ENCODE peak calls at places on chromosomes 3 and 15, in ten cellular contexts. S is pancreas, W is neural crest cell, X is HFF-Myc, P is upper lobe of left lung, I is dorsolateral prefrontal cortex, U is epithelial cell of esophagus, D is H9, H is foreskin keratinocyte, Z is cardiac muscle cell. R is an unnamed sample.

GRCh38 chr15:92385096-92385495 is 8.6 kb upstream of the ST8SIA2 start:
- DNase-seq in W (no peak), S (no peak), Z (no peak), X (no peak), P (no peak), U (peak; percentile 55), D (no peak), I (no peak), H (peak; percentile 81), R (no peak)

GRCh38 chr3:61936344-61936937 is 375.1 kb downstream of the PTPRG start:
- DNase-seq in U (peak; percentile 42), P (no peak), X (no peak), D (no peak), Z (peak; percentile 38), H (no peak), W (peak; percentile 13), S (no peak), I (no peak), R (no peak)

GRCh38 chr3:46897829-46898320 is 20.4 kb downstream of the PTH1R start:
- DNase-seq in S (peak; percentile 40), I (no peak), D (no peak), P (peak; percentile 44), Z (no peak), W (no peak), H (no peak), X (no peak), U (no peak), R (no peak)

GRCh38 chr3:111326144-111326995 is 215.6 kb upstream of the CD96 start:
- DNase-seq in W (no peak), P (no peak), I (no peak), S (no peak), H (no peak), Z (no peak), D (no peak), X (peak; percentile 74), U (no peak), R (peak; percentile 79)

GRCh38 chr3:158430968-158431367 is 140.0 kb upstream of the MLF1 start:
- DNase-seq in I (no peak), X (no peak), P (no peak), S (no peak), H (peak; percentile 9), Z (no peak), W (no peak), D (no peak), U (no peak), R (no peak)

GRCh38 chr3:150408232-150409124 is at the start of gene TSC22D2:
- DNase-seq in P (peak; percentile 100), W (peak; percentile 96), I (peak; percentile 94), H (peak; percentile 90), D (peak; percentile 93), S (peak; percentile 100), U (peak; percentile 94), X (peak; percentile 62), Z (peak; percentile 96), R (peak; percentile 88)

GRCh38 chr15:43232289-43232874 is 11.6 kb upstream of the EPB42 start:
- DNase-seq in Z (no peak), I (no peak), X (no peak), U (peak; percentile 41), W (no peak), H (no peak), S (no peak), P (no peak), D (no peak), R (no peak)

GRCh38 chr3:9301091-9301490 is 51.6 kb upstream of the SRGAP3 start:
- DNase-seq in D (no peak), S (no peak), W (no peak), X (no peak), Z (no peak), H (no peak), U (peak; percentile 18), I (no peak), P (no peak), R (no peak)

GRCh38 chr3:110995461-110996226 is 76.0 kb upstream of the NECTIN3 start:
- DNase-seq in X (peak; percentile 31), U (peak; percentile 79), Z (no peak), H (peak; percentile 68), S (no peak), D (no peak), I (no peak), W (no peak), P (no peak), R (peak; percentile 4)

GRCh38 chr3:32438596-32439344 is 47.1 kb downstream of the CMTM7 start:
- DNase-seq in D (no peak), W (no peak), H (no peak), Z (no peak), U (peak; percentile 34), I (no peak), P (no peak), X (no peak), S (no peak), R (no peak)

GRCh38 chr3:6204891-6205290 is 656.0 kb upstream of the GRM7 start:
- DNase-seq in X (no peak), I (no peak), Z (no peak), D (no peak), P (no peak), S (no peak), W (no peak), U (no peak), H (no peak), R (no peak)

GRCh38 chr15:23642413-23643044 is 5.1 kb downstream of the MAGEL2 start:
- DNase-seq in W (peak; percentile 63), U (peak; percentile 57), X (peak; percentile 12), D (peak; percentile 71), H (peak; percentile 10), S (peak; percentile 72), I (peak; percentile 67), Z (peak; percentile 67), P (no peak), R (no peak)

DNA sequence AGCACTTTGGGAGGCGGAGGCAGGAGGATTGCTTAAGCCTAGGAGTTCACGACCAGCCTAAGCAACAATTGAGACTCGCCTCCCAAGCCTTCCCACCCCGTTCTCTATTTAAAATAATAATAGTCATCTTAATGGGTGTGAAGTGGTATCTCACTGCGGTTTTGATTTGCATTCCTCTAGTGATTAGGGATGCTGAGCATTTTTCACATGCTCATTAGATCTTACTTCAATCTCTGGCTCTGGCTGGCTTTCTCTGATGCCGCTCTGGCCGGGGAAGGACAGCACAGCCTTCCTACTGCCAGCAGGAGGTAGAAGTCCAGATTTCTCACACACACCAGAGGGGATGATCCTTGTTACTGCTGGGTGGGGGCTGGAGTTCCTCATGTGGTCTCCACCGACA is 7.4 kb upstream of the EIF4A2 start:
- DNase-seq in I (no peak), W (no peak), U (no peak), X (no peak), D (peak; percentile 83), Z (no peak), S (no peak), P (no peak), H (no peak), R (no peak)
- TF ChIP-seq CTCF in I (no peak), W (no peak), U (no peak), X (no peak), D (peak; percentile 32), Z (peak; percentile 30), S (no peak), P (no peak), H (no peak), R (no peak)

DNA sequence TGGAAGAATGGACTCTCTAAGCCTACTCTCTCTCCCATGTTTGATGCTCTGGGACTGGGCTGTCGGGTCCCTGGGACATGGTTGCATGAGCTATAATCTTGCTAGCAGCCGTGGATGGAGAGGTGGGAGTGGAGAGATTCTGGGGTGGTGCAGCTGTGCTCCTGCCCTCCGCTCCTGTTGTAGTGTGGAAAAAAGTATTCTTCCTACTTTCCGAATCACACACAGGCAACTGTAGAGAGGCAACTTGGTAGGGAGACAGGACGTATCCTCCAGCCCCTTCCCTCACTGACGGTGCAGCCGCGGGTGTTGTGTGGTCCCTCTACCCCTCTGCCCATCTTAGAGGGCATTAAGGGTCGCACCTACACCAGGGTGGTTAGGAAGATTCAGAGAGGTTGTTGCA is 281.4 kb upstream of the TLE3 start:
- DNase-seq in U (no peak), H (no peak), P (no peak), X (no peak), D (peak; percentile 15), S (no peak), W (no peak), I (no peak), Z (no peak), R (no peak)
- TF ChIP-seq CTCF in U (no peak), H (no peak), P (no peak), X (no peak), D (no peak), S (no peak), W (no peak), I (no peak), Z (no peak), R (no peak)

GRCh38 chr3:25033407-25034029 is 394.5 kb upstream of the RARB start:
- DNase-seq in P (no peak), H (no peak), D (peak; percentile 79), I (peak; percentile 49), Z (peak; percentile 69), W (peak; percentile 26), S (no peak), U (peak; percentile 54), X (no peak), R (no peak)
- TF ChIP-seq CTCF in P (peak; percentile 29), H (peak; percentile 58), D (peak; percentile 85), I (peak; percentile 58), Z (peak; percentile 49), W (peak; percentile 71), S (peak; percentile 48), U (peak; percentile 70), X (peak; percentile 70), R (peak; percentile 51)

DNA sequence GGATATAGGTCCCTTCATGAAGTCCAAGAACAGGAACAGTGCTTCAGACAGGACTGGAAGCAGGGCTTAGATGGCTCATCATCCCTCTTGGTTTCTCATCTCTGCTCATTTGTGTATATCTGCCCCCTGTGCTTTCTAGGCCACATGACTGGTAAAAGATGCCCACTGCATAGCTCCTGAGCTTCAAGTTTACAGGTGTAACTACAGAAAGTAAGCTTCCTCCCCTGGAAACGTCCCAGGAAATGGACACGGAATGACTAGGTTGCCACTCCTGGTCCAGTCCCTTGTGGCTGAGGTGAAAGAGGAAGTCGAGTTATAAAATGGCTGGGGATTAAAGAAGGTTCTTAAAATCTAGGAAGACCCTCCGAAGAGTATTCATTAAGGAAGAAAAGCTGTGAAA is 32.5 kb downstream of the MYO5A start:
- DNase-seq in U (no peak), X (no peak), I (no peak), H (no peak), W (no peak), S (no peak), Z (no peak), P (no peak), D (no peak), R (no peak)
- TF ChIP-seq CTCF in U (no peak), X (no peak), I (no peak), H (no peak), W (no peak), S (no peak), Z (no peak), P (no peak), D (no peak), R (no peak)

DNA sequence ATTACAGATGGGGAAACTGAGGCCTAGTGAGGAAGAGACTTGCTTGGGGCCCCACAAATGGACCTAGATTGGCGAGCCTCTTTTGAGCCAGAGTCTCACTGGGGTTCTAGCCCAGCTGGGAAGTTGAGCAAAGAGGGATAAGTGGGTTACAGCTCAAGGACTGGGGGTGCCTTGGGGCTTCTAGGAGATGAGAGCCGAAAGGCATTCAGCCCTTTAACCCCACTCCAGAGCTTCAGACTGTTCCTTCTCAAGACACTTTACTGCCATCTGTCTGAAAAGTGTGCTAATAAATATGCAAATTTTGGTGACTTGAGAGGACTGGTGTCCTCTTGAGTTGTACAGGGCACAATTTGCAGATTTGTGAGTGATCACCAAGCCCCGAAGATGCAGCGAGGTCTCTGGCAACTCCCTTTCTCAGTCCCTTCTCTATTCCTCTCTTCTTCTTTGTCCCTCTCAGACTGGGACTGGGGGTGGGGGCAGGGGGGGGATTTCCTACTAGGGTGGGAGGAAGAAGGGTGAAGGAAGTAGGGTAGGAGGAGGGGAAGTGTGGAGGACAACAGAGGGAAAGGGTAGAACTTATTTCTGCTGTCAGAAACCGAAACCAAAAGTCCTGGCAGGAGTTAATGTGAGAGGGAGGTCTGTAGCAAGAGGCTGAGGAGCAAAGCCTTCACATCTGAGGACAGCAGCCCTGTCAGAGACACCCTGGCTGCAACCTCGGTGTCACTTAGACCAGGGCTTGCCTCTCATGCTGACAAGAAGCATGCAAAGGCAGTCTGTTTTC is 16.2 kb upstream of the ANKDD1A start:
- DNase-seq in H (no peak), S (no peak), P (no peak), I (no peak), W (no peak), Z (no peak), U (no peak), X (no peak), D (no peak), R (no peak)
- TF ChIP-seq CTCF in H (peak; percentile 37), S (no peak), P (no peak), I (peak; percentile 12), W (no peak), Z (no peak), U (no peak), X (no peak), D (no peak), R (no peak)